ENCODE peak calls at places on chromosome 15, in eight cellular contexts. One of them, this sample, is unnamed.

GRCh38 chr15:33132722-33133345 is 61.7 kb downstream of the FMN1 start:
- DNase-seq in endodermal cell: peak
- DNase-seq in cardiac fibroblast: peak
- DNase-seq in fibroblast of villous mesenchyme: peak
- DNase-seq in Panc1: peak
- DNase-seq in transverse colon: peak
- DNase-seq in OCI-LY7: peak
- DNase-seq in kidney: no peak
- DNase-seq in this sample: no peak

GRCh38 chr15:94100814-94101213 is 130.5 kb upstream of the MCTP2 start:
- DNase-seq in endodermal cell: no peak
- DNase-seq in cardiac fibroblast: no peak
- DNase-seq in fibroblast of villous mesenchyme: no peak
- DNase-seq in Panc1: no peak
- DNase-seq in transverse colon: no peak
- DNase-seq in OCI-LY7: no peak
- DNase-seq in kidney: no peak
- DNase-seq in this sample: no peak

GRCh38 chr15:35308802-35309201 is 223.7 kb upstream of the NANOGP8 start:
- DNase-seq in endodermal cell: no peak
- DNase-seq in cardiac fibroblast: peak
- DNase-seq in fibroblast of villous mesenchyme: peak
- DNase-seq in Panc1: no peak
- DNase-seq in transverse colon: peak
- DNase-seq in OCI-LY7: no peak
- DNase-seq in kidney: no peak
- DNase-seq in this sample: no peak

GRCh38 chr15:83166218-83166617 is 41.4 kb downstream of the HDGFL3 start:
- DNase-seq in endodermal cell: no peak
- DNase-seq in cardiac fibroblast: no peak
- DNase-seq in fibroblast of villous mesenchyme: no peak
- DNase-seq in Panc1: no peak
- DNase-seq in transverse colon: no peak
- DNase-seq in OCI-LY7: no peak
- DNase-seq in kidney: no peak
- DNase-seq in this sample: no peak

GRCh38 chr15:74988007-74988800 is 7.2 kb upstream of the SCAMP5 start:
- DNase-seq in endodermal cell: peak
- DNase-seq in cardiac fibroblast: peak
- DNase-seq in fibroblast of villous mesenchyme: peak
- DNase-seq in Panc1: no peak
- DNase-seq in transverse colon: peak
- DNase-seq in OCI-LY7: peak
- DNase-seq in kidney: no peak
- DNase-seq in this sample: no peak

GRCh38 chr15:83372434-83372873 is 74.7 kb upstream of the SH3GL3 start:
- DNase-seq in endodermal cell: peak
- DNase-seq in cardiac fibroblast: no peak
- DNase-seq in fibroblast of villous mesenchyme: peak
- DNase-seq in Panc1: no peak
- DNase-seq in transverse colon: no peak
- DNase-seq in OCI-LY7: no peak
- DNase-seq in kidney: no peak
- DNase-seq in this sample: no peak

GRCh38 chr15:57647791-57648130 is 56.1 kb downstream of the MYZAP start:
- DNase-seq in endodermal cell: no peak
- DNase-seq in cardiac fibroblast: peak
- DNase-seq in fibroblast of villous mesenchyme: peak
- DNase-seq in Panc1: no peak
- DNase-seq in transverse colon: no peak
- DNase-seq in OCI-LY7: no peak
- DNase-seq in kidney: peak
- DNase-seq in this sample: no peak

GRCh38 chr15:75640483-75641175 is 605 bp upstream of the IMP3 start:
- DNase-seq in endodermal cell: no peak
- DNase-seq in cardiac fibroblast: peak
- DNase-seq in fibroblast of villous mesenchyme: peak
- DNase-seq in Panc1: peak
- DNase-seq in transverse colon: no peak
- DNase-seq in OCI-LY7: peak
- DNase-seq in kidney: peak
- DNase-seq in this sample: no peak

GRCh38 chr15:77514635-77515421 is 94.1 kb downstream of the HMG20A start:
- DNase-seq in endodermal cell: no peak
- DNase-seq in cardiac fibroblast: no peak
- DNase-seq in fibroblast of villous mesenchyme: no peak
- DNase-seq in Panc1: no peak
- DNase-seq in transverse colon: no peak
- DNase-seq in OCI-LY7: no peak
- DNase-seq in kidney: no peak
- DNase-seq in this sample: no peak

GRCh38 chr15:91853968-91854943 is 748 bp downstream of the SLCO3A1 start:
- DNase-seq in endodermal cell: peak
- DNase-seq in cardiac fibroblast: peak
- DNase-seq in fibroblast of villous mesenchyme: peak
- DNase-seq in Panc1: no peak
- DNase-seq in transverse colon: peak
- DNase-seq in OCI-LY7: peak
- DNase-seq in kidney: peak
- DNase-seq in this sample: no peak

GRCh38 chr15:70493787-70494514 is 269.4 kb downstream of the UACA start:
- DNase-seq in endodermal cell: no peak
- DNase-seq in cardiac fibroblast: no peak
- DNase-seq in fibroblast of villous mesenchyme: peak
- DNase-seq in Panc1: no peak
- DNase-seq in transverse colon: no peak
- DNase-seq in OCI-LY7: no peak
- DNase-seq in kidney: no peak
- DNase-seq in this sample: peak

GRCh38 chr15:71529353-71529752 is 281.0 kb upstream of the NR2E3 start:
- DNase-seq in endodermal cell: no peak
- DNase-seq in cardiac fibroblast: no peak
- DNase-seq in fibroblast of villous mesenchyme: no peak
- DNase-seq in Panc1: no peak
- DNase-seq in transverse colon: no peak
- DNase-seq in OCI-LY7: no peak
- DNase-seq in kidney: no peak
- DNase-seq in this sample: no peak

GRCh38 chr15:56821721-56822425 is 88.6 kb upstream of the ZNF280D start:
- DNase-seq in endodermal cell: peak
- DNase-seq in cardiac fibroblast: peak
- DNase-seq in fibroblast of villous mesenchyme: peak
- DNase-seq in Panc1: peak
- DNase-seq in transverse colon: peak
- DNase-seq in OCI-LY7: peak
- DNase-seq in kidney: no peak
- DNase-seq in this sample: no peak

GRCh38 chr15:60213377-60214010 is 184.3 kb downstream of the ANXA2 start:
- DNase-seq in endodermal cell: no peak
- DNase-seq in cardiac fibroblast: no peak
- DNase-seq in fibroblast of villous mesenchyme: no peak
- DNase-seq in Panc1: no peak
- DNase-seq in transverse colon: no peak
- DNase-seq in OCI-LY7: no peak
- DNase-seq in kidney: no peak
- DNase-seq in this sample: no peak

GRCh38 chr15:70420421-70421196 is 322.9 kb upstream of the TLE3 start:
- DNase-seq in endodermal cell: peak
- DNase-seq in cardiac fibroblast: no peak
- DNase-seq in fibroblast of villous mesenchyme: no peak
- DNase-seq in Panc1: no peak
- DNase-seq in transverse colon: no peak
- DNase-seq in OCI-LY7: no peak
- DNase-seq in kidney: no peak
- DNase-seq in this sample: no peak

GRCh38 chr15:73628976-73629854 is 4.0 kb downstream of the NPTN start:
- DNase-seq in endodermal cell: no peak
- DNase-seq in cardiac fibroblast: no peak
- DNase-seq in fibroblast of villous mesenchyme: peak
- DNase-seq in Panc1: no peak
- DNase-seq in transverse colon: no peak
- DNase-seq in OCI-LY7: no peak
- DNase-seq in kidney: no peak
- DNase-seq in this sample: no peak

GRCh38 chr15:76197703-76198455 is 113.4 kb downstream of the ETFA start:
- DNase-seq in endodermal cell: peak
- DNase-seq in cardiac fibroblast: no peak
- DNase-seq in fibroblast of villous mesenchyme: no peak
- DNase-seq in Panc1: no peak
- DNase-seq in transverse colon: peak
- DNase-seq in OCI-LY7: no peak
- DNase-seq in kidney: peak
- DNase-seq in this sample: no peak

GRCh38 chr15:81280086-81280485 is 43.9 kb downstream of the STARD5 start:
- DNase-seq in endodermal cell: no peak
- DNase-seq in cardiac fibroblast: no peak
- DNase-seq in fibroblast of villous mesenchyme: no peak
- DNase-seq in Panc1: no peak
- DNase-seq in transverse colon: no peak
- DNase-seq in OCI-LY7: no peak
- DNase-seq in kidney: no peak
- DNase-seq in this sample: no peak
- TF ChIP-seq CTCF in endodermal cell: no peak
- TF ChIP-seq CTCF in cardiac fibroblast: no peak
- TF ChIP-seq CTCF in fibroblast of villous mesenchyme: no peak
- TF ChIP-seq CTCF in Panc1: no peak
- TF ChIP-seq CTCF in transverse colon: no peak
- TF ChIP-seq CTCF in OCI-LY7: no peak
- TF ChIP-seq CTCF in kidney: no peak
- TF ChIP-seq CTCF in this sample: no peak

DNA sequence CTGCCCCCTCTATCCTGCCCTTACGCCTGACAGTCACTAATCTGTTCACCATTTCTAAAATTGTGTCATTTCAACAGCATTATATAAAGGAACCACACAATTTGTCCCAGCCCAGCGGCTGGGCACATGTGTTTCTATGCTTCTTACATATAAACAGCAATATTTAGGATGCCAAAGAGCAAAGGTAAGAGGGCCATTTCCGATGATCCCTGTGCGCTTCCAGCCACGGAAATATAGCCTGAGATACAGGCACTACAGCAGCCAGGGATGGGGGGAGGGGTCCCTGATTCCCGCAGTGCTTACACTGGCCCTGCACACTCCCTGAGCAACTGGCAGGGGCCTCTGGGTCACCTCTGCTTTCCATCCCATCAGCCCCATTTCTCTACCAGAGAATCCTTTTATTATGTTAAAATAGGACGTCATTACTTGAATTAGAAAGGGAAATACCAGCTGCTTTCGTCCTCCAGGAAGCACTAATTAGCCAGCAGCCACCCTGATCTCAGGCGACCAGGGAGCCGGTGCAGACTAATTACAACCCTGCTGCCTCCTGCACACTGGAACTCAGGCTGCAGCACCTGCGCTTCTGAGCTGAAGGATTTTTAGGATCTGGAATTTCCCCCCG is 372.1 kb upstream of the ATP10A start:
- DNase-seq in endodermal cell: peak
- DNase-seq in cardiac fibroblast: no peak
- DNase-seq in fibroblast of villous mesenchyme: no peak
- DNase-seq in Panc1: no peak
- DNase-seq in transverse colon: no peak
- DNase-seq in OCI-LY7: no peak
- DNase-seq in kidney: no peak
- DNase-seq in this sample: no peak
- H3K4me3 ChIP-seq in endodermal cell: no peak
- H3K4me3 ChIP-seq in cardiac fibroblast: no peak
- H3K4me3 ChIP-seq in fibroblast of villous mesenchyme: no peak
- H3K4me3 ChIP-seq in Panc1: no peak
- H3K4me3 ChIP-seq in transverse colon: no peak
- H3K4me3 ChIP-seq in OCI-LY7: no peak
- H3K4me3 ChIP-seq in kidney: no peak
- H3K4me3 ChIP-seq in this sample: no peak

DNA sequence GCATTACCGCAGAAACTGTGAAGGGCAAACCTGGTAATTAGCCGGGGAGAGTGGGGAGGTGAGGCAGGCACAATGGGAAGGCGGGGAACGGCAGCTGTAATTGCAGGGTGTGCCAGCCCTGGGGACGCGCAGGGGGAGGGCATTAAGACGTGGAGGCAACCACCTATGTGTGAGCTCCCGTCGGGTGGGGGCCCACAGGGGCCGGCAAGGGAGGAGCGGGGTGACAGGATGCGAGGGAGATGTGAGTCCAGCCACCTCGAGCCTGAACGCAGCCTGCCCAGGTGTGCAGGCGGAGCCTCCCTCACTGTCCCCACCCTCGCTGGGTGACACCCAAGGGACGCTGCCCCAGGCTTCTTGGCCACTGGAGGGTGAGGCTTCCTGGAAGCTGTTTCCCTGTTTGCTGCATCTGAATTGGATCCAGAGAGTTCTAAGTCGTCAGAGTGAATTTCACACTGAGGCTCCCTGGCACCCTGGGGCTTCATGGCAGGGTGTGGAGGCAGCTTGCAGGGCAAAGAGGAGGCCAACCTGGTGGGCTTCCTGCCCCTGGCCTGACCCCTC is 130.6 kb upstream of the MEF2A start:
- DNase-seq in endodermal cell: peak
- DNase-seq in cardiac fibroblast: no peak
- DNase-seq in fibroblast of villous mesenchyme: no peak
- DNase-seq in Panc1: no peak
- DNase-seq in transverse colon: peak
- DNase-seq in OCI-LY7: peak
- DNase-seq in kidney: peak
- DNase-seq in this sample: no peak
- TF ChIP-seq CTCF in endodermal cell: no peak
- TF ChIP-seq CTCF in cardiac fibroblast: no peak
- TF ChIP-seq CTCF in fibroblast of villous mesenchyme: no peak
- TF ChIP-seq CTCF in Panc1: no peak
- TF ChIP-seq CTCF in transverse colon: no peak
- TF ChIP-seq CTCF in OCI-LY7: no peak
- TF ChIP-seq CTCF in kidney: no peak
- TF ChIP-seq CTCF in this sample: no peak

DNA sequence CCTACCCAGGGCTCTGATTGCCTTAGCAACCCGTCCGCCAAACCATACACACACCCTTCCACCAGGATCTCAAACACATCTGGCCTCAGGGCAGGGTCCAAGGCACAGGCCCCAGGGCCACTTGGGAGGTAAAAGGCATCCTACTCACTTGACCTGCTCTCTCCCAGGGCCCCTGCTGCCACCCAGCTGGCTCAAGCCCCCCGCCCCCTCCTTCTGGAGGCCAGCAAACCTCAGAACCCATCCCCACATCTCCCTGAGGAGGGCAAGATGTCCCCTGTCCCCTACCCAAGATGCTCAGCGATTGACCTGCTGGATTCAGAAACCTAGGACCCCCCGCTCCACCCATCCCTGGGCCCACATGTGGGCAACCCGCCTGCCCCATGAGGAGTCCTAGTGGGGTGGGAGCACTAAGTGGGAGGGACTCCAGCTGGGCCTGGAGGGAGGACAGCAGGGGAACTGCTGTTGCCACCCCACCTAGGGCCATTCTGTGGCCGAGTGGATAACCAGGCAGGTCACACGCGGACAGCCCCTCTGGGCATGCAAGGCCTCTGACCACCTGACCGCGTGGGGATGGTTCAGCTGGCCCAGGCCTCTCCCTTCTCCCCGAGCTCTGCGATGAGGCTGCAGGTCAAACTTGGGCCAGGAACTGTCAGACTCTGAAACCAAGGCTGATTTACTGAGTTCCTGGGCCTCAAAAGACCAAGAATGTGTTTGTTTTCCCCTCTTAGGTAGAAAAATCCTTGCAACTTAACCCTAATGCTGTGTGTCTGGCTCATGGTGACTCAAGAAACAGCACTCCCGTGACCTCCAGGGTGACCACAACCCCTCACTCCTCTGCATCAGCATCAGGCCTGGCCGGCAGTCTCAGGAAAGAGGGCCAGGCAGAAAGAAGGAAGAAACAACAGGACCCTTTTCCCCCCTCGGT is 4.2 kb downstream of the MFGE8 start:
- DNase-seq in endodermal cell: no peak
- DNase-seq in cardiac fibroblast: no peak
- DNase-seq in fibroblast of villous mesenchyme: peak
- DNase-seq in Panc1: no peak
- DNase-seq in transverse colon: no peak
- DNase-seq in OCI-LY7: no peak
- DNase-seq in kidney: no peak
- DNase-seq in this sample: no peak
- H3K4me3 ChIP-seq in endodermal cell: no peak
- H3K4me3 ChIP-seq in cardiac fibroblast: no peak
- H3K4me3 ChIP-seq in fibroblast of villous mesenchyme: no peak
- H3K4me3 ChIP-seq in Panc1: peak
- H3K4me3 ChIP-seq in transverse colon: no peak
- H3K4me3 ChIP-seq in OCI-LY7: no peak
- H3K4me3 ChIP-seq in kidney: no peak
- H3K4me3 ChIP-seq in this sample: no peak

This sample was measured in epithelial cell of proximal tubule.